ENCODE peak calls at places on chromosomes 11 and 22, in nine cellular contexts. X is caudate nucleus, R is EH, U is LoVo, I is cardiac septum, C is fibroblast of pulmonary artery, Q is AG10803, D is pulmonary artery endothelial cell, N is ovary. Z is an unnamed sample.

GRCh38 chr11:57460017-57460755 is at the start of gene RTN4RL2:
- DNase-seq in I (no peak), X (peak), U (peak), N (no peak), C (peak), R (peak), Q (peak), D (no peak), Z (peak)

GRCh38 chr11:81036168-81036870 is 1595.5 kb upstream of the TENM4 start:
- DNase-seq in Q (no peak), R (no peak), U (peak), D (no peak), X (no peak), I (no peak), C (no peak), N (no peak), Z (no peak)

GRCh38 chr11:45149483-45150056 is 3.1 kb downstream of the PRDM11 start:
- DNase-seq in X (no peak), R (no peak), U (no peak), N (no peak), I (peak), C (no peak), D (no peak), Q (no peak), Z (no peak)

GRCh38 chr22:39236321-39237275 is 8.2 kb downstream of the PDGFB start:
- DNase-seq in C (no peak), R (no peak), U (no peak), X (no peak), I (peak), Q (no peak), D (no peak), N (no peak), Z (no peak)

GRCh38 chr11:119198925-119199324 is 7.2 kb upstream of the CBL start:
- DNase-seq in X (no peak), I (no peak), R (no peak), D (no peak), U (no peak), C (no peak), Q (no peak), N (no peak), Z (no peak)

GRCh38 chr22:24043957-24044356 is 32.9 kb downstream of the CABIN1 start:
- DNase-seq in I (peak), R (no peak), C (no peak), Q (no peak), X (no peak), D (no peak), U (no peak), N (no peak), Z (no peak)

GRCh38 chr11:99822846-99823565 is 802.3 kb downstream of the CNTN5 start:
- DNase-seq in D (no peak), C (no peak), I (no peak), Q (no peak), N (no peak), R (no peak), X (no peak), U (no peak), Z (peak)

GRCh38 chr22:23969071-23969470 is 2.4 kb downstream of the DDTL start:
- DNase-seq in C (no peak), R (no peak), X (no peak), D (no peak), N (no peak), Q (no peak), U (no peak), I (peak), Z (no peak)

GRCh38 chr11:86737752-86738151 is 62.6 kb upstream of the PRSS23 start:
- DNase-seq in N (no peak), U (no peak), Q (peak), R (peak), C (peak), I (no peak), D (peak), X (no peak), Z (no peak)

Z was measured in NCI-H226.